ENCODE peak calls at places on chromosomes 5 and 9, in ten cellular contexts. V, Z, Q, I, W, F, C, X, K and U are unnamed samples.

GRCh38 chr5:72231989-72232703 is 87.9 kb downstream of the MRPS27 start:
- DNase-seq in F (no peak), V (no peak), I (no peak), C (no peak), W (peak; percentile 40), X (no peak), K (peak; percentile 15), Q (no peak), Z (peak; percentile 43), U (no peak)

GRCh38 chr9:89213481-89213880 is 34.9 kb upstream of the SHC3 start:
- DNase-seq in X (no peak), K (no peak), I (no peak), Q (no peak), V (no peak), F (no peak), Z (peak; percentile 35), C (no peak), W (no peak), U (no peak)

GRCh38 chr9:27528886-27529315 is 713 bp downstream of the MOB3B start:
- DNase-seq in V (no peak), Q (peak; percentile 29), X (no peak), F (peak; percentile 11), C (peak; percentile 25), W (peak; percentile 56), I (peak; percentile 5), K (peak; percentile 63), Z (peak; percentile 3), U (no peak)

GRCh38 chr5:132098621-132099020 is 25.0 kb downstream of the CSF2 start:
- DNase-seq in C (no peak), Q (no peak), X (no peak), I (no peak), Z (peak; percentile 48), F (no peak), V (no peak), W (no peak), K (no peak), U (no peak)

GRCh38 chr5:168749391-168750100 is 170.4 kb upstream of the PANK3 start:
- DNase-seq in K (no peak), Z (no peak), C (no peak), V (no peak), X (no peak), F (no peak), W (no peak), Q (no peak), I (no peak), U (no peak)

GRCh38 chr5:55850839-55851674 is at the start of gene IL31RA:
- DNase-seq in V (peak; percentile 64), C (no peak), K (no peak), F (peak; percentile 79), X (peak; percentile 46), Z (peak; percentile 75), Q (no peak), W (no peak), I (no peak), U (peak; percentile 89)

GRCh38 chr9:101440714-101441230 is 5.2 kb upstream of the ALDOB start:
- DNase-seq in C (no peak), Z (no peak), K (no peak), W (no peak), X (no peak), I (no peak), F (no peak), Q (no peak), V (no peak), U (no peak)

GRCh38 chr5:159610966-159611579 is 280.8 kb upstream of the IL12B start:
- DNase-seq in C (no peak), X (no peak), V (no peak), W (no peak), F (no peak), I (no peak), Q (no peak), Z (no peak), K (no peak), U (no peak)

GRCh38 chr9:69667306-69667705 is 4.9 kb downstream of the APBA1 start:
- DNase-seq in I (no peak), K (no peak), Z (no peak), X (no peak), W (no peak), F (no peak), C (no peak), V (no peak), Q (no peak), U (no peak)

GRCh38 chr9:36623280-36623679 is 50.6 kb downstream of the MELK start:
- DNase-seq in X (no peak), Q (no peak), C (no peak), F (peak; percentile 35), Z (peak; percentile 36), W (no peak), I (no peak), K (no peak), V (no peak), U (peak; percentile 68)

GRCh38 chr9:132249123-132249522 is 87.3 kb downstream of the NTNG2 start:
- DNase-seq in I (no peak), Z (no peak), F (no peak), C (peak; percentile 55), W (no peak), X (no peak), Q (no peak), K (no peak), V (no peak), U (no peak)

GRCh38 chr5:72602696-72603685 is 95.8 kb upstream of the ZNF366 start:
- DNase-seq in X (no peak), C (no peak), V (no peak), W (no peak), I (no peak), Q (no peak), K (no peak), F (no peak), Z (no peak), U (no peak)

GRCh38 chr5:161034456-161034855 is 182.4 kb upstream of the ATP10B start:
- DNase-seq in W (no peak), C (no peak), Z (no peak), K (no peak), X (no peak), V (no peak), F (no peak), I (no peak), Q (no peak), U (no peak)

GRCh38 chr5:59813761-59814562 is 79.6 kb downstream of the PDE4D start:
- DNase-seq in K (peak; percentile 19), F (peak; percentile 84), I (no peak), W (peak; percentile 73), C (no peak), Q (peak; percentile 58), X (no peak), V (no peak), Z (peak; percentile 75), U (peak; percentile 68)

DNA sequence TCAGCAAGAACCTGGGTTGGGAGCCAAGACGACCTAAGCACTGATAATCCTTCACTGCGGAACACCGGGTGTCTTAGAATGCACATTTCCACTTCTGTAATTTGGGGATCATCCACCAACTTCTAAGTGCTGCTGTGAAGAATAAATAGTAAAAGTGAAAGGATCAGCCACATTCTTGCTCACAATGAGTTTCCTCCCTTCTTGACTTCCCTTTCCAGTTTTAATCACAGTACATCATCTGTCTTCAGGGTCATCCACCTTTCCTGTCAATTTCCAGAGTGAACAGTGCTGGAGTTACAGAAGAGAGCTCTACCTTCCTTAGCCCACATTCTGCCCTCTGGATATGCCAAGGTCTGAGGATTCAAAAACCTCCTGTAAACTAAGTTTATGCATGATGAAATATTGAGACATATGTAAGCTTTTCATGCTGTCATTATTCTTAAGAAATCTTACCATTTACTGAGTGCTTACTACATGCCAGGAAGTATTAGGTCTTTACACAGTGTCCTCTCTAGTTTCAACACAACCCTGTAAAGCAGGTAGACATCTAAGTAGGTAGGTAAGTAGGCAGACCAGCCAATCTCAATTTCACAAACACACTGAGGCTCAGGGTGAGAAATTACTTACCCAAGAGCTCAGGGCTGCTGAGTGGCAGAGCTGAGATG is 105.3 kb downstream of the CDK5RAP2 start:
- DNase-seq in X (no peak), C (no peak), Z (peak; percentile 73), V (no peak), Q (no peak), I (no peak), K (no peak), F (peak; percentile 55), W (no peak), U (peak; percentile 34)
- H3K4me3 ChIP-seq in X (no peak overlapping the region), C (no peak overlapping the region), Z (no peak overlapping the region), V (no peak overlapping the region), Q (no peak overlapping the region), I (no peak overlapping the region), K (no peak overlapping the region), F (no peak overlapping the region), W (no peak overlapping the region), U (peak overlapping the region; percentile 32)

DNA sequence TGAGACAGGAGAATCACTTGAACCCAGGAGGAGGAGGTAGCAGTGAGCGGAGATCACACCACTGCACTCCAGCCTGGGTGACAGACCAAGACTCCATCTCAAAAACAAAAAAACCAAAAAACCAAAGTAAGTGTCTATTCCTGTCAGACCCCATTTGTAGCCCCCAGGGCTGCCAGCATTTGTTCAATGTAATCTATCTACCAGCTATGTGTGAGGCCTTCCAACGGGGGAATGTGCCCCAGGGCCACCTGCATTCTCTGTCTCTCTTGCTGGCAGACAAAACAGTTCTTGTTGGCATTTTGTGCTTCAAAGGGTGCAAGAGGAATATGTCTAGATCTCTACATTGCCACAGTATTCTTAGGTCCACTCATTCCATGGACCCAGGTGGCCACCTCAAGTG is 34.1 kb downstream of the CD14 start:
- DNase-seq in V (no peak), K (no peak), W (no peak), F (no peak), C (no peak), X (no peak), I (no peak), Z (no peak), Q (no peak), U (no peak)
- TF ChIP-seq CTCF in V (no peak), K (no peak), W (no peak), F (no peak), C (no peak), X (no peak), I (no peak), Z (no peak), Q (no peak), U (no peak)

DNA sequence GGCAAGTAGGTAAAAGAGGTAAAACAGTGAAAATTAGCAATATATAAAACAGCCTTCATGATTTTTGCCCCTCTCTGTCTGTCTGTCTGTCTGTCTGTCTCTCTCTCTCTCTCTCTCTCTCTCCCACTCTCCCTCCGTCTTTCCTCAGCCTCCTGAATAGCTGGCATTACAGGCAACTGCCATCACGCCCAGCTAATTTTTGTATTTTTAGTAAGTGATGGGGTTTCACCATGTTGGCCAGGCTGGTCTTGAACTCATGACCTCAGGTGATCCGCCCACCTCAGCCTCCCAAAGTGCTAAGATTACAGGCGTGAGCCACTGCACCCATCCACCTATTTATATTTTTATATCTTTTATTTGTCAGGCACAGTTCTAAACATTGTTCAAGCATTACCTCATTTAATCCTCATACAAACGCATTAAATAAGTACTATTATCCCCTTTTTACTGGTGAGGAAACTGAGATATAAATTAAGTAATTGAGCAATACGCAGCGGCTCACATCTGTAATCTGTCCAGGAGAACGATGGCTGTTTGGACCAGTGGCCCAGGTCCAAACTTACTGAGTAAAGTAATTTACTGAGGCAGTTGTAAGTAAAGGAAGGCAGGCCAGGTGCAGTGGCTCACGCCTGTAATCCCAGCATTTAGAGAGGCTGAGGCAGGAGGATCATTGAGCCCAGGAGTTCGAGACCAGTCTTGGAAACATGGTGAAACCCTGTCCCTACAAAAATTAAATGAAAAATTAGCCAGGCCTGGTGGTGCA is 60.9 kb downstream of the UBE2R2 start:
- DNase-seq in I (no peak), Q (no peak), X (no peak), W (no peak), F (no peak), K (no peak), V (no peak), Z (no peak), C (no peak), U (peak; percentile 33)
- H3K4me3 ChIP-seq in I (no peak overlapping the region), Q (no peak overlapping the region), X (no peak overlapping the region), W (no peak overlapping the region), F (no peak overlapping the region), K (no peak overlapping the region), V (no peak overlapping the region), Z (no peak overlapping the region), C (no peak overlapping the region), U (no peak overlapping the region)

GRCh38 chr9:123365287-123365880 is 9.4 kb downstream of the CRB2 start:
- DNase-seq in F (no peak), I (no peak), W (no peak), Z (no peak), Q (no peak), X (no peak), V (no peak), K (no peak), C (no peak), U (no peak)
- TF ChIP-seq CTCF in F (peak; percentile 33), I (no peak), W (peak; percentile 27), Z (peak; percentile 22), Q (no peak), X (peak; percentile 36), V (peak; percentile 30), K (peak; percentile 15), C (no peak), U (peak; percentile 34)